ENCODE peak calls at places on chromosome 2, in nine cellular contexts. W, N, U, F, G, O, D, Y and I are unnamed samples.
A peak's percentile ranks its signal among the peaks of the same experiment; 100 is the strongest.

GRCh38 chr2:100603414-100603813 is 40.6 kb downstream of the PDCL3 start:
- DNase-seq in W (no peak), N (no peak), U (no peak), F (no peak), G (no peak), O (no peak), D (no peak), Y (no peak), I (no peak)

GRCh38 chr2:170820647-170821630 is 4.3 kb downstream of the GAD1 start:
- DNase-seq in W (peak; percentile 22), N (no peak), U (no peak), F (peak; percentile 65), G (no peak), O (no peak), D (no peak), Y (no peak), I (no peak)

GRCh38 chr2:203636896-203637818 is 69.3 kb upstream of the CD28 start:
- DNase-seq in W (no peak), N (no peak), U (no peak), F (no peak), G (peak; percentile 66), O (no peak), D (no peak), Y (no peak), I (peak; percentile 62)

GRCh38 chr2:65630643-65631042 is 198.2 kb upstream of the SPRED2 start:
- DNase-seq in W (no peak), N (no peak), U (no peak), F (no peak), G (peak; percentile 99), O (peak; percentile 88), D (no peak), Y (no peak), I (peak; percentile 93)

GRCh38 chr2:12717988-12718661 is 1.4 kb downstream of the TRIB2 start:
- DNase-seq in W (no peak), N (peak; percentile 46), U (no peak), F (peak; percentile 60), G (no peak), O (no peak), D (peak; percentile 34), Y (peak; percentile 28), I (peak; percentile 44)

GRCh38 chr2:102975996-102976636 is 214.3 kb downstream of the TMEM182 start:
- DNase-seq in W (peak; percentile 64), N (peak; percentile 3), U (no peak), F (peak; percentile 53), G (no peak), O (peak; percentile 18), D (no peak), Y (no peak), I (no peak)

GRCh38 chr2:23009545-23010149 is 375.3 kb upstream of the KLHL29 start:
- DNase-seq in W (no peak), N (no peak), U (no peak), F (no peak), G (no peak), O (peak; percentile 0), D (no peak), Y (no peak), I (peak; percentile 4)

GRCh38 chr2:196073521-196073920 is 4.9 kb upstream of the DNAH7 start:
- DNase-seq in W (no peak), N (no peak), U (no peak), F (no peak), G (peak; percentile 20), O (no peak), D (no peak), Y (no peak), I (no peak)

GRCh38 chr2:138931284-138932256 is 151.4 kb upstream of the NXPH2 start:
- DNase-seq in W (peak; percentile 14), N (no peak), U (no peak), F (no peak), G (no peak), O (no peak), D (no peak), Y (no peak), I (no peak)

GRCh38 chr2:105376789-105377231 is 22.0 kb downstream of the FHL2 start:
- DNase-seq in W (no peak), N (no peak), U (no peak), F (no peak), G (peak; percentile 84), O (peak; percentile 92), D (no peak), Y (no peak), I (peak; percentile 86)